ENCODE peak calls at places on chromosomes 5 and 9, in four cellular contexts. One of them, this sample, is unnamed.

GRCh38 chr5:170277953-170278352 is 19.6 kb downstream of the LCP2 start:
- DNase-seq in amygdala: no peak
- DNase-seq in CD4-positive, alpha-beta memory T cell: no peak
- DNase-seq in stimulated activated CD8-positive, alpha-beta memory T cell treated with anti-CD3 and anti-CD28 coated beads, Interleukin-4, amount 100 ng/mL, for 1 hour: no peak
- DNase-seq in this sample: no peak

GRCh38 chr5:67053229-67053628 is 143.4 kb downstream of the CD180 start:
- DNase-seq in amygdala: no peak
- DNase-seq in CD4-positive, alpha-beta memory T cell: no peak
- DNase-seq in stimulated activated CD8-positive, alpha-beta memory T cell treated with anti-CD3 and anti-CD28 coated beads, Interleukin-4, amount 100 ng/mL, for 1 hour: no peak
- DNase-seq in this sample: no peak

GRCh38 chr9:123266655-123267421 is 1.5 kb downstream of the STRBP start:
- DNase-seq in amygdala: no peak
- DNase-seq in CD4-positive, alpha-beta memory T cell: no peak
- DNase-seq in stimulated activated CD8-positive, alpha-beta memory T cell treated with anti-CD3 and anti-CD28 coated beads, Interleukin-4, amount 100 ng/mL, for 1 hour: no peak
- DNase-seq in this sample: no peak

GRCh38 chr5:14250094-14250777 is 107.1 kb downstream of the TRIO start:
- DNase-seq in amygdala: peak; percentile 64
- DNase-seq in CD4-positive, alpha-beta memory T cell: no peak
- DNase-seq in stimulated activated CD8-positive, alpha-beta memory T cell treated with anti-CD3 and anti-CD28 coated beads, Interleukin-4, amount 100 ng/mL, for 1 hour: no peak
- DNase-seq in this sample: peak; percentile 84

GRCh38 chr5:116423091-116423490 is 151.5 kb downstream of the SEMA6A start:
- DNase-seq in amygdala: no peak
- DNase-seq in CD4-positive, alpha-beta memory T cell: no peak
- DNase-seq in stimulated activated CD8-positive, alpha-beta memory T cell treated with anti-CD3 and anti-CD28 coated beads, Interleukin-4, amount 100 ng/mL, for 1 hour: no peak
- DNase-seq in this sample: no peak

GRCh38 chr5:143543358-143544255 is 140.1 kb upstream of the NR3C1 start:
- DNase-seq in amygdala: no peak
- DNase-seq in CD4-positive, alpha-beta memory T cell: no peak
- DNase-seq in stimulated activated CD8-positive, alpha-beta memory T cell treated with anti-CD3 and anti-CD28 coated beads, Interleukin-4, amount 100 ng/mL, for 1 hour: no peak
- DNase-seq in this sample: no peak

GRCh38 chr5:151096001-151096373 is 15.2 kb upstream of the TNIP1 start:
- DNase-seq in amygdala: no peak
- DNase-seq in CD4-positive, alpha-beta memory T cell: no peak
- DNase-seq in stimulated activated CD8-positive, alpha-beta memory T cell treated with anti-CD3 and anti-CD28 coated beads, Interleukin-4, amount 100 ng/mL, for 1 hour: no peak
- DNase-seq in this sample: no peak

GRCh38 chr5:80191991-80192398 is 63.9 kb downstream of the SERINC5 start:
- DNase-seq in amygdala: peak; percentile 49
- DNase-seq in CD4-positive, alpha-beta memory T cell: peak; percentile 60
- DNase-seq in stimulated activated CD8-positive, alpha-beta memory T cell treated with anti-CD3 and anti-CD28 coated beads, Interleukin-4, amount 100 ng/mL, for 1 hour: peak; percentile 30
- DNase-seq in this sample: peak; percentile 35

GRCh38 chr5:91384671-91385430 is 1.7 kb upstream of the ARRDC3 start:
- DNase-seq in amygdala: no peak
- DNase-seq in CD4-positive, alpha-beta memory T cell: peak; percentile 80
- DNase-seq in stimulated activated CD8-positive, alpha-beta memory T cell treated with anti-CD3 and anti-CD28 coated beads, Interleukin-4, amount 100 ng/mL, for 1 hour: no peak
- DNase-seq in this sample: no peak

GRCh38 chr9:131382850-131383729 is 10.8 kb upstream of the PRRC2B start:
- DNase-seq in amygdala: no peak
- DNase-seq in CD4-positive, alpha-beta memory T cell: no peak
- DNase-seq in stimulated activated CD8-positive, alpha-beta memory T cell treated with anti-CD3 and anti-CD28 coated beads, Interleukin-4, amount 100 ng/mL, for 1 hour: no peak
- DNase-seq in this sample: peak; percentile 74

GRCh38 chr5:18797241-18797640 is 1163.0 kb downstream of the TAF11L14 start:
- DNase-seq in amygdala: no peak
- DNase-seq in CD4-positive, alpha-beta memory T cell: no peak
- DNase-seq in stimulated activated CD8-positive, alpha-beta memory T cell treated with anti-CD3 and anti-CD28 coated beads, Interleukin-4, amount 100 ng/mL, for 1 hour: no peak
- DNase-seq in this sample: no peak

GRCh38 chr9:110099236-110099741 is 108.7 kb downstream of the C9orf152 start:
- DNase-seq in amygdala: no peak
- DNase-seq in CD4-positive, alpha-beta memory T cell: no peak
- DNase-seq in stimulated activated CD8-positive, alpha-beta memory T cell treated with anti-CD3 and anti-CD28 coated beads, Interleukin-4, amount 100 ng/mL, for 1 hour: no peak
- DNase-seq in this sample: no peak

GRCh38 chr5:24389968-24390367 is 254.8 kb downstream of the CDH10 start:
- DNase-seq in amygdala: no peak
- DNase-seq in CD4-positive, alpha-beta memory T cell: no peak
- DNase-seq in stimulated activated CD8-positive, alpha-beta memory T cell treated with anti-CD3 and anti-CD28 coated beads, Interleukin-4, amount 100 ng/mL, for 1 hour: no peak
- DNase-seq in this sample: no peak

GRCh38 chr9:86413966-86414880 is 60.0 kb upstream of the TUT7 start:
- DNase-seq in amygdala: no peak
- DNase-seq in CD4-positive, alpha-beta memory T cell: peak; percentile 16
- DNase-seq in stimulated activated CD8-positive, alpha-beta memory T cell treated with anti-CD3 and anti-CD28 coated beads, Interleukin-4, amount 100 ng/mL, for 1 hour: no peak
- DNase-seq in this sample: no peak

GRCh38 chr5:15718411-15719178 is 218.6 kb downstream of the FBXL7 start:
- DNase-seq in amygdala: no peak
- DNase-seq in CD4-positive, alpha-beta memory T cell: no peak
- DNase-seq in stimulated activated CD8-positive, alpha-beta memory T cell treated with anti-CD3 and anti-CD28 coated beads, Interleukin-4, amount 100 ng/mL, for 1 hour: no peak
- DNase-seq in this sample: no peak

GRCh38 chr5:180291234-180291940 is 496 bp downstream of the MAPK9 start:
- DNase-seq in amygdala: no peak
- DNase-seq in CD4-positive, alpha-beta memory T cell: no peak
- DNase-seq in stimulated activated CD8-positive, alpha-beta memory T cell treated with anti-CD3 and anti-CD28 coated beads, Interleukin-4, amount 100 ng/mL, for 1 hour: no peak
- DNase-seq in this sample: no peak

GRCh38 chr9:135282808-135283207 is 195.3 kb downstream of the OLFM1 start:
- DNase-seq in amygdala: no peak
- DNase-seq in CD4-positive, alpha-beta memory T cell: no peak
- DNase-seq in stimulated activated CD8-positive, alpha-beta memory T cell treated with anti-CD3 and anti-CD28 coated beads, Interleukin-4, amount 100 ng/mL, for 1 hour: no peak
- DNase-seq in this sample: no peak

GRCh38 chr5:39256472-39256871 is 37.1 kb upstream of the FYB1 start:
- DNase-seq in amygdala: no peak
- DNase-seq in CD4-positive, alpha-beta memory T cell: no peak
- DNase-seq in stimulated activated CD8-positive, alpha-beta memory T cell treated with anti-CD3 and anti-CD28 coated beads, Interleukin-4, amount 100 ng/mL, for 1 hour: no peak
- DNase-seq in this sample: no peak

GRCh38 chr5:2017540-2018389 is 135.0 kb upstream of the IRX4 start:
- DNase-seq in amygdala: no peak
- DNase-seq in CD4-positive, alpha-beta memory T cell: no peak
- DNase-seq in stimulated activated CD8-positive, alpha-beta memory T cell treated with anti-CD3 and anti-CD28 coated beads, Interleukin-4, amount 100 ng/mL, for 1 hour: no peak
- DNase-seq in this sample: no peak

GRCh38 chr5:83831834-83832233 is 111.2 kb upstream of the HAPLN1 start:
- DNase-seq in amygdala: no peak
- DNase-seq in CD4-positive, alpha-beta memory T cell: no peak
- DNase-seq in stimulated activated CD8-positive, alpha-beta memory T cell treated with anti-CD3 and anti-CD28 coated beads, Interleukin-4, amount 100 ng/mL, for 1 hour: no peak
- DNase-seq in this sample: no peak

GRCh38 chr9:95023217-95024003 is 294.1 kb downstream of the FANCC start:
- DNase-seq in amygdala: no peak
- DNase-seq in CD4-positive, alpha-beta memory T cell: no peak
- DNase-seq in stimulated activated CD8-positive, alpha-beta memory T cell treated with anti-CD3 and anti-CD28 coated beads, Interleukin-4, amount 100 ng/mL, for 1 hour: no peak
- DNase-seq in this sample: no peak

This sample was measured in ovary.